ENCODE peak calls at places on chromosomes 3 and 15, in seven cellular contexts. R is activated CD4-positive, alpha-beta T cell treated with anti-CD3 and anti-CD28 coated beads, Interleukin-2, amount 50 U/mL, for 48 hours; Q is GM13976; C is glutamatergic neuron; B is stimulated activated naive CD8-positive, alpha-beta T cell treated with anti-CD3 and anti-CD28 coated beads, Interleukin-15, Interleukin-2, amounts not matched to agents 100 U/mL and 50 U/mL, for 24 hours; U is HS-5; I is HCEC 1CT. G is an unnamed sample.

GRCh38 chr3:189139631-189140030 is 32.1 kb upstream of the TPRG1 start:
- DNase-seq in R (no peak), C (no peak), U (no peak), I (no peak), Q (no peak), B (no peak), G (no peak)

GRCh38 chr15:76057332-76058000 is 2.3 kb upstream of the TMEM266 start:
- DNase-seq in B (peak; percentile 53), Q (peak; percentile 56), R (peak; percentile 36), U (no peak), I (peak; percentile 24), C (no peak), G (peak; percentile 79)

GRCh38 chr15:66251790-66252355 is 1.7 kb downstream of the MEGF11 start:
- DNase-seq in U (no peak), C (peak; percentile 68), Q (peak; percentile 51), R (no peak), B (no peak), I (no peak), G (no peak)

GRCh38 chr15:90893175-90894090 is 9.1 kb downstream of the FES start:
- DNase-seq in C (no peak), U (no peak), B (peak; percentile 53), I (no peak), Q (no peak), R (no peak), G (no peak)

GRCh38 chr3:64685800-64686445 is 1.9 kb downstream of the ADAMTS9 start:
- DNase-seq in U (peak; percentile 81), C (peak; percentile 63), B (no peak), I (peak; percentile 90), Q (peak; percentile 28), R (no peak), G (peak; percentile 96)

GRCh38 chr3:177201707-177202397 is 4.6 kb upstream of the TBL1XR1 start:
- DNase-seq in B (peak; percentile 47), Q (peak; percentile 79), I (peak; percentile 43), U (no peak), C (no peak), R (peak; percentile 42), G (peak; percentile 70)

GRCh38 chr3:8784676-8785435 is 15.4 kb upstream of the OXTR start:
- DNase-seq in B (no peak), R (no peak), Q (no peak), C (no peak), U (no peak), I (no peak), G (peak; percentile 26)

GRCh38 chr3:190265795-190266194 is 56.5 kb downstream of the CLDN1 start:
- DNase-seq in R (no peak), I (peak; percentile 15), Q (no peak), C (no peak), U (peak; percentile 9), B (no peak), G (peak; percentile 51)

GRCh38 chr3:51478630-51479029 is 21.2 kb downstream of the DCAF1 start:
- DNase-seq in Q (no peak), R (no peak), B (no peak), C (no peak), I (no peak), U (no peak), G (no peak)

GRCh38 chr3:99114565-99115291 is 213.2 kb upstream of the DCBLD2 start:
- DNase-seq in Q (no peak), U (no peak), B (no peak), R (no peak), C (no peak), I (peak; percentile 67), G (peak; percentile 59)

GRCh38 chr3:59573911-59574310 is 524.1 kb upstream of the CFAP20DC start:
- DNase-seq in B (no peak), R (no peak), I (peak; percentile 82), C (no peak), U (no peak), Q (no peak), G (no peak)